ENCODE peak calls at places on chromosome 19, in five cellular contexts. One of them, this sample, is unnamed.
A peak's percentile ranks its signal among the peaks of the same experiment; 100 is the strongest.

GRCh38 chr19:43625918-43626579 is 6.6 kb upstream of the ZNF428 start:
- DNase-seq in Panc1: no peak
- DNase-seq in CD8-positive, alpha-beta memory T cell: no peak
- DNase-seq in fibroblast of lung: peak; percentile 19
- DNase-seq in HepG2: no peak
- DNase-seq in this sample: no peak

GRCh38 chr19:33509774-33510173 is 11.8 kb downstream of the PEPD start:
- DNase-seq in Panc1: no peak
- DNase-seq in CD8-positive, alpha-beta memory T cell: no peak
- DNase-seq in fibroblast of lung: no peak
- DNase-seq in HepG2: no peak
- DNase-seq in this sample: no peak

GRCh38 chr19:2047449-2048103 is 3.5 kb downstream of the MKNK2 start:
- DNase-seq in Panc1: no peak
- DNase-seq in CD8-positive, alpha-beta memory T cell: no peak
- DNase-seq in fibroblast of lung: peak; percentile 53
- DNase-seq in HepG2: no peak
- DNase-seq in this sample: no peak

GRCh38 chr19:10068205-10068604 is 17.9 kb upstream of the SHFL start:
- DNase-seq in Panc1: no peak
- DNase-seq in CD8-positive, alpha-beta memory T cell: no peak
- DNase-seq in fibroblast of lung: no peak
- DNase-seq in HepG2: no peak
- DNase-seq in this sample: no peak

GRCh38 chr19:33796164-33797100 is at the start of gene KCTD15:
- DNase-seq in Panc1: no peak
- DNase-seq in CD8-positive, alpha-beta memory T cell: no peak
- DNase-seq in fibroblast of lung: peak; percentile 42
- DNase-seq in HepG2: no peak
- DNase-seq in this sample: no peak

GRCh38 chr19:21023901-21024300 is 3.4 kb downstream of the ZNF430 start:
- DNase-seq in Panc1: no peak
- DNase-seq in CD8-positive, alpha-beta memory T cell: no peak
- DNase-seq in fibroblast of lung: peak; percentile 14
- DNase-seq in HepG2: no peak
- DNase-seq in this sample: no peak

GRCh38 chr19:35249146-35249847 is 495 bp downstream of the LSR start:
- DNase-seq in Panc1: no peak
- DNase-seq in CD8-positive, alpha-beta memory T cell: no peak
- DNase-seq in fibroblast of lung: no peak
- DNase-seq in HepG2: no peak
- DNase-seq in this sample: no peak

GRCh38 chr19:27822336-27822735 is 1390.6 kb downstream of the UQCRFS1 start:
- DNase-seq in Panc1: no peak
- DNase-seq in CD8-positive, alpha-beta memory T cell: no peak
- DNase-seq in fibroblast of lung: no peak
- DNase-seq in HepG2: no peak
- DNase-seq in this sample: no peak

GRCh38 chr19:13788991-13789390 is 6.3 kb upstream of the ZSWIM4 start:
- DNase-seq in Panc1: no peak
- DNase-seq in CD8-positive, alpha-beta memory T cell: peak; percentile 69
- DNase-seq in fibroblast of lung: peak; percentile 63
- DNase-seq in HepG2: no peak
- DNase-seq in this sample: no peak

GRCh38 chr19:35341006-35341405 is 6.7 kb upstream of the FFAR1 start:
- DNase-seq in Panc1: no peak
- DNase-seq in CD8-positive, alpha-beta memory T cell: no peak
- DNase-seq in fibroblast of lung: no peak
- DNase-seq in HepG2: no peak
- DNase-seq in this sample: no peak

GRCh38 chr19:12769689-12770088 is 5.7 kb downstream of the HOOK2 start:
- DNase-seq in Panc1: no peak
- DNase-seq in CD8-positive, alpha-beta memory T cell: peak; percentile 72
- DNase-seq in fibroblast of lung: no peak
- DNase-seq in HepG2: no peak
- DNase-seq in this sample: no peak

GRCh38 chr19:47863514-47863936 is 4.5 kb downstream of the TPRX2 start:
- DNase-seq in Panc1: peak; percentile 52
- DNase-seq in CD8-positive, alpha-beta memory T cell: peak; percentile 77
- DNase-seq in fibroblast of lung: peak; percentile 63
- DNase-seq in HepG2: peak; percentile 61
- DNase-seq in this sample: peak; percentile 52

GRCh38 chr19:56091751-56092546 is 29.1 kb downstream of the ZNF787 start:
- DNase-seq in Panc1: no peak
- DNase-seq in CD8-positive, alpha-beta memory T cell: no peak
- DNase-seq in fibroblast of lung: no peak
- DNase-seq in HepG2: no peak
- DNase-seq in this sample: no peak

GRCh38 chr19:30330266-30330665 is 41.9 kb upstream of the ZNF536 start:
- DNase-seq in Panc1: no peak
- DNase-seq in CD8-positive, alpha-beta memory T cell: no peak
- DNase-seq in fibroblast of lung: no peak
- DNase-seq in HepG2: no peak
- DNase-seq in this sample: no peak

GRCh38 chr19:29569038-29569911 is 36.8 kb upstream of the POP4 start:
- DNase-seq in Panc1: no peak
- DNase-seq in CD8-positive, alpha-beta memory T cell: no peak
- DNase-seq in fibroblast of lung: no peak
- DNase-seq in HepG2: no peak
- DNase-seq in this sample: no peak

GRCh38 chr19:16185925-16186234 is 670 bp downstream of the FAM32A start:
- DNase-seq in Panc1: no peak
- DNase-seq in CD8-positive, alpha-beta memory T cell: no peak
- DNase-seq in fibroblast of lung: no peak
- DNase-seq in HepG2: peak; percentile 39
- DNase-seq in this sample: no peak

GRCh38 chr19:46133777-46134231 is 9.3 kb upstream of the IGFL3 start:
- DNase-seq in Panc1: no peak
- DNase-seq in CD8-positive, alpha-beta memory T cell: no peak
- DNase-seq in fibroblast of lung: peak; percentile 21
- DNase-seq in HepG2: no peak
- DNase-seq in this sample: no peak

GRCh38 chr19:14408641-14409120 is 10.5 kb downstream of the DDX39A start:
- DNase-seq in Panc1: no peak
- DNase-seq in CD8-positive, alpha-beta memory T cell: no peak
- DNase-seq in fibroblast of lung: no peak
- DNase-seq in HepG2: no peak
- DNase-seq in this sample: no peak

GRCh38 chr19:1355258-1355973 is 28.3 kb upstream of the NDUFS7 start:
- DNase-seq in Panc1: no peak
- DNase-seq in CD8-positive, alpha-beta memory T cell: no peak
- DNase-seq in fibroblast of lung: no peak
- DNase-seq in HepG2: no peak
- DNase-seq in this sample: no peak

GRCh38 chr19:30522359-30522758 is 150.2 kb downstream of the ZNF536 start:
- DNase-seq in Panc1: no peak
- DNase-seq in CD8-positive, alpha-beta memory T cell: no peak
- DNase-seq in fibroblast of lung: no peak
- DNase-seq in HepG2: no peak
- DNase-seq in this sample: no peak

DNA sequence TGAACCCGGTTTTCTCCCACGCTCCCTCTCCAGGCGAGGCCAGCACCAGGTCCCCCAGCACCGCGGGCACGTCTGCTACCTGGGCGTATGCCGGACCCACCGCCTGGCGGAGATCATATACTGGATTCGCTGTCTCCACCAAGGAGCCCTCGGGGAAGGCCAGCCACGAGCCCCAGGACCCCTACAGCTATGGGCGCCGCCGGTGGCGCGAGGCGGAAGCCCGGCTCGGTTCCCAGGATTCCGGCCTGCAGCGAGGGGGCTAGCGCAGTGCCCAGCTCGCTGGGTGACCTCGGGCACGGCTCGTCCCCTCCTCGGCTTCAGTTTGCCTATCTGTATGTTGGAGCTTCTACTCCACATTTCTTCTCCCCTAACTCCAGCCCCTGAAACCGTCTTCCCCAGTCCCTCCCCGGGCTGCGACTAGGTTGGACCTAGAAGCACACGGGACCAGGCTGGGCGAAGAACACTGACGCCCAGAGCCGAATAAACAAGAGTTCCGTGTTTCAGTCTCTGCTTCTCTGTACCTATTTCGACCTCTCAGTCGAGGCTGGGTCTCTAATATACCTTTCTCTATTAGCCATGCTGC is 752 bp upstream of the CPT1C start:
- DNase-seq in Panc1: no peak
- DNase-seq in CD8-positive, alpha-beta memory T cell: no peak
- DNase-seq in fibroblast of lung: no peak
- DNase-seq in HepG2: no peak
- DNase-seq in this sample: no peak
- H3K27ac ChIP-seq in Panc1: no peak overlapping the region
- H3K27ac ChIP-seq in CD8-positive, alpha-beta memory T cell: no peak overlapping the region
- H3K27ac ChIP-seq in fibroblast of lung: peak overlapping the region; percentile 61
- H3K27ac ChIP-seq in HepG2: no peak overlapping the region
- H3K27ac ChIP-seq in this sample: peak overlapping the region; percentile 84

GRCh38 chr19:3057275-3057714 is 5.0 kb downstream of the TLE5 start:
- DNase-seq in Panc1: no peak
- DNase-seq in CD8-positive, alpha-beta memory T cell: no peak
- DNase-seq in fibroblast of lung: peak; percentile 69
- DNase-seq in HepG2: no peak
- DNase-seq in this sample: peak; percentile 92
- H3K27ac ChIP-seq in Panc1: peak overlapping the region; percentile 66
- H3K27ac ChIP-seq in CD8-positive, alpha-beta memory T cell: no peak overlapping the region
- H3K27ac ChIP-seq in fibroblast of lung: peak overlapping the region; percentile 44
- H3K27ac ChIP-seq in HepG2: no peak overlapping the region
- H3K27ac ChIP-seq in this sample: peak overlapping the region; percentile 16

DNA sequence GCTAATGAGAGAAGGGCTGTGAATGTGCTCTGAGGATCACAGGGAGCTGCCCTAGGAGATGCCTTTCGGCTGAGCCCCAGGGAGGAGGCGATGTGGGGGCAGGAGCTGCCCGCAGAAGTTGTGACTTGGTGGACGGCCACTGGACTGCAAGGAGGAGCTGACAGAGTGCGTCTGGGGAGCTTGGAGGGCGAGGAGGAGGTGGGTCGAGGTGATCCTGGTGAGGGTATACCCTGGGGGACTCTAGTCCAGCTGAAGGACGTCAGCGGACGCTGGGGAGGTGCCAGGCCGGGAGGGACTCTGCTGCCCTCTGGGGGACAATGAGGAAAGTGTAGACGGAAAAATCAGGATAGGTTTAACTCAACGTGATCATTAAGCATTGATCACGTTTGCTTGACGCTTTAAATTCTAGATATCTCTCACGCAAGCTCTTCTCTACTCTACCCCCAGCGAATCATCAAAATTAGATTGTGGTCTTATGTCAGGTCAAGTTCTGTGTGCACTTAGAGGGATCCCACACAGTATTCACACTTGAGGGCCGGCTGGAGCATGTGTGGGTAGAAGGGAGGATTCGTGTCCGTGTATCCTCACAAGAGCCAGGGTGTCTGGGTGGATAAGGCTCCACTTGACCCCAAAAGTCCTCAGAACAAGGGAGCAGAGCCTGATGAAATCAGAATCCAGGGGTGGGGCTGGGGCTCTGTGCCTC is 3.3 kb upstream of the CEACAM7 start:
- DNase-seq in Panc1: peak; percentile 28
- DNase-seq in CD8-positive, alpha-beta memory T cell: no peak
- DNase-seq in fibroblast of lung: no peak
- DNase-seq in HepG2: no peak
- DNase-seq in this sample: no peak
- H3K27ac ChIP-seq in Panc1: no peak overlapping the region
- H3K27ac ChIP-seq in CD8-positive, alpha-beta memory T cell: no peak overlapping the region
- H3K27ac ChIP-seq in fibroblast of lung: no peak overlapping the region
- H3K27ac ChIP-seq in HepG2: no peak overlapping the region
- H3K27ac ChIP-seq in this sample: no peak overlapping the region

GRCh38 chr19:40611900-40612698 is 10.9 kb downstream of the LTBP4 start:
- DNase-seq in Panc1: no peak
- DNase-seq in CD8-positive, alpha-beta memory T cell: no peak
- DNase-seq in fibroblast of lung: no peak
- DNase-seq in HepG2: no peak
- DNase-seq in this sample: no peak

GRCh38 chr19:40614595-40615411 is 13.6 kb downstream of the LTBP4 start:
- DNase-seq in Panc1: no peak
- DNase-seq in CD8-positive, alpha-beta memory T cell: peak; percentile 83
- DNase-seq in fibroblast of lung: peak; percentile 98
- DNase-seq in HepG2: no peak
- DNase-seq in this sample: no peak

GRCh38 chr19:40611096-40611495 is 9.9 kb downstream of the LTBP4 start:
- DNase-seq in Panc1: no peak
- DNase-seq in CD8-positive, alpha-beta memory T cell: peak; percentile 60
- DNase-seq in fibroblast of lung: no peak
- DNase-seq in HepG2: no peak
- DNase-seq in this sample: no peak

GRCh38 chr19:40613669-40614594 is 12.8 kb downstream of the LTBP4 start:
- DNase-seq in Panc1: no peak
- DNase-seq in CD8-positive, alpha-beta memory T cell: peak; percentile 86
- DNase-seq in fibroblast of lung: peak; percentile 75
- DNase-seq in HepG2: no peak
- DNase-seq in this sample: no peak

GRCh38 chr19:40612831-40613668 is 11.9 kb downstream of the LTBP4 start:
- DNase-seq in Panc1: no peak
- DNase-seq in CD8-positive, alpha-beta memory T cell: peak; percentile 71
- DNase-seq in fibroblast of lung: no peak
- DNase-seq in HepG2: no peak
- DNase-seq in this sample: no peak
- H3K27ac ChIP-seq in Panc1: no peak overlapping the region
- H3K27ac ChIP-seq in CD8-positive, alpha-beta memory T cell: peak overlapping the region; percentile 74
- H3K27ac ChIP-seq in fibroblast of lung: no peak overlapping the region
- H3K27ac ChIP-seq in HepG2: no peak overlapping the region
- H3K27ac ChIP-seq in this sample: no peak overlapping the region

GRCh38 chr19:53365899-53366493 is 491 bp downstream of the ZNF525 start:
- DNase-seq in Panc1: no peak
- DNase-seq in CD8-positive, alpha-beta memory T cell: peak; percentile 63
- DNase-seq in fibroblast of lung: no peak
- DNase-seq in HepG2: peak; percentile 24
- DNase-seq in this sample: no peak
- H3K27ac ChIP-seq in Panc1: peak overlapping the region; percentile 93
- H3K27ac ChIP-seq in CD8-positive, alpha-beta memory T cell: peak overlapping the region; percentile 75
- H3K27ac ChIP-seq in fibroblast of lung: no peak overlapping the region
- H3K27ac ChIP-seq in HepG2: peak overlapping the region; percentile 38
- H3K27ac ChIP-seq in this sample: peak overlapping the region; percentile 26

DNA sequence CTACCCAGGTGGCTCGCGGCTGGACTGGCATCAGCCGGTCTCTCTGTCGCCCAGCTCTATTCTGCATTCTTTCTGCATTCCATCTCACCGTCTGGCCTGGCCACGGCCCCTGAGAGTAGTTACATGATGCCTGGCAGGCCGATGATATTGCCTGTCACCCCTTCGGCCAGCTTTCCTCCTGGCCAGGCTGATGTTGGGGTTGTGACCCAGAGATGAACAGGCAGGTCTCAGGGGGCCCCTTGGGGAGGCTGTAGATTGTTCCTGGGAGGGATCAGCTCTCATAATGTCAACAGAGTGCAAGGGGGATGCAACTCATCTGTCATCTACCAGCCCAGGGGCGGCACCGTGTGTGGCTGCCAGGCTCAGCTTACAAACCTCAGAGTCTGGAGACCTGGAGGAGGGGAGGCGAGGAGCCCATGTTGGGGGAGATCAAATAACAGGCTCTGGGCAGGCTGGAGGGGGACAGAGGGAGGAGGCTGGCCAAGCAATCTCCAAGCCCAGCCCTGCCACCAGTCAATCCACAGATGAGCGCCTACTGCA is 13.6 kb upstream of the FBXO17 start:
- DNase-seq in Panc1: no peak
- DNase-seq in CD8-positive, alpha-beta memory T cell: no peak
- DNase-seq in fibroblast of lung: peak; percentile 47
- DNase-seq in HepG2: no peak
- DNase-seq in this sample: no peak
- H3K27ac ChIP-seq in Panc1: peak overlapping the region; percentile 2
- H3K27ac ChIP-seq in CD8-positive, alpha-beta memory T cell: no peak overlapping the region
- H3K27ac ChIP-seq in fibroblast of lung: no peak overlapping the region
- H3K27ac ChIP-seq in HepG2: no peak overlapping the region
- H3K27ac ChIP-seq in this sample: no peak overlapping the region

GRCh38 chr19:44692379-44692721 is 6.6 kb upstream of the CEACAM16 start:
- DNase-seq in Panc1: no peak
- DNase-seq in CD8-positive, alpha-beta memory T cell: no peak
- DNase-seq in fibroblast of lung: no peak
- DNase-seq in HepG2: no peak
- DNase-seq in this sample: no peak
- H3K27ac ChIP-seq in Panc1: peak overlapping the region; percentile 87
- H3K27ac ChIP-seq in CD8-positive, alpha-beta memory T cell: peak overlapping the region; percentile 7
- H3K27ac ChIP-seq in fibroblast of lung: no peak overlapping the region
- H3K27ac ChIP-seq in HepG2: peak overlapping the region; percentile 58
- H3K27ac ChIP-seq in this sample: no peak overlapping the region

GRCh38 chr19:5642204-5642603 is 19.3 kb downstream of the SAFB start:
- DNase-seq in Panc1: no peak
- DNase-seq in CD8-positive, alpha-beta memory T cell: no peak
- DNase-seq in fibroblast of lung: no peak
- DNase-seq in HepG2: no peak
- DNase-seq in this sample: no peak
- H3K27ac ChIP-seq in Panc1: no peak overlapping the region
- H3K27ac ChIP-seq in CD8-positive, alpha-beta memory T cell: no peak overlapping the region
- H3K27ac ChIP-seq in fibroblast of lung: no peak overlapping the region
- H3K27ac ChIP-seq in HepG2: peak overlapping the region; percentile 27
- H3K27ac ChIP-seq in this sample: no peak overlapping the region

This sample was measured in substantia nigra.